ENCODE peak calls at places on chromosomes 7 and 10, in six cellular contexts. T is nephron progenitor cell; V is stimulated activated CD8-positive, alpha-beta memory T cell treated with anti-CD3 and anti-CD28 coated beads, Interleukin-7, amount 100 ng/mL, for 4 hours; X is NCI-H1092; O is coronary artery; R is HuH-7. I is an unnamed sample.
A peak's percentile ranks its signal among the peaks of the same experiment; 100 is the strongest.

GRCh38 chr10:69648461-69648860 is 18.4 kb downstream of the FAM241B start:
- DNase-seq in V (no peak), X (no peak), O (no peak), R (no peak), T (no peak), I (no peak)

GRCh38 chr7:11831727-11832495 is at the start of gene THSD7A:
- DNase-seq in T (peak; percentile 79), V (no peak), R (peak; percentile 71), O (no peak), X (peak; percentile 77), I (peak; percentile 69)

GRCh38 chr10:121596668-121597503 is 1.4 kb downstream of the FGFR2 start:
- DNase-seq in O (no peak), V (no peak), R (peak; percentile 84), X (peak; percentile 44), T (peak; percentile 61), I (peak; percentile 52)

GRCh38 chr10:45280113-45280512 is 35.3 kb downstream of the OR13A1 start:
- DNase-seq in R (no peak), X (no peak), V (no peak), T (no peak), O (no peak), I (no peak)

GRCh38 chr7:17611611-17612010 is 313.2 kb downstream of the AHR start:
- DNase-seq in V (no peak), X (no peak), R (no peak), T (no peak), O (no peak), I (no peak)

GRCh38 chr10:62183442-62183841 is 85.2 kb downstream of the RTKN2 start:
- DNase-seq in V (peak; percentile 36), X (no peak), R (no peak), T (no peak), O (no peak), I (no peak)

GRCh38 chr7:122675621-122676020 is 23.3 kb downstream of the RNF133 start:
- DNase-seq in R (no peak), V (no peak), X (no peak), O (no peak), T (no peak), I (no peak)

GRCh38 chr7:93245525-93246432 is 13.6 kb downstream of the VPS50 start:
- DNase-seq in O (no peak), T (no peak), X (no peak), R (no peak), V (no peak), I (no peak)

GRCh38 chr10:36880898-36881297 is 244.5 kb upstream of the ANKRD30A start:
- DNase-seq in V (no peak), R (no peak), T (no peak), O (no peak), X (no peak), I (no peak)

GRCh38 chr7:87212478-87212877 is 7.1 kb downstream of the TMEM243 start:
- DNase-seq in V (no peak), O (no peak), R (no peak), T (no peak), X (no peak), I (no peak)

GRCh38 chr10:114245128-114245791 is 6.2 kb downstream of the VWA2 start:
- DNase-seq in X (no peak), V (no peak), R (no peak), T (no peak), O (no peak), I (no peak)

GRCh38 chr10:69650589-69651261 is 20.7 kb downstream of the FAM241B start:
- DNase-seq in O (no peak), T (no peak), X (no peak), V (no peak), R (no peak), I (no peak)

GRCh38 chr7:930975-931758 is 23.3 kb downstream of the ADAP1 start:
- DNase-seq in O (no peak), V (no peak), X (no peak), R (no peak), T (no peak), I (peak; percentile 6)

GRCh38 chr7:132500727-132501410 is 75.4 kb downstream of the PLXNA4 start:
- DNase-seq in O (no peak), R (peak; percentile 33), T (no peak), V (no peak), X (no peak), I (peak; percentile 55)

GRCh38 chr10:7039859-7040258 is 371.0 kb downstream of the SFMBT2 start:
- DNase-seq in X (no peak), V (no peak), R (no peak), T (no peak), O (no peak), I (no peak)

GRCh38 chr7:69359003-69359555 is 239.2 kb upstream of the AUTS2 start:
- DNase-seq in T (no peak), O (no peak), V (no peak), R (no peak), X (no peak), I (no peak)

GRCh38 chr10:79390551-79391229 is 43.4 kb downstream of the PPIF start:
- DNase-seq in X (no peak), V (no peak), T (no peak), R (no peak), O (peak; percentile 69), I (peak; percentile 10)